ENCODE peak calls at places on chromosomes 3 and 15, in four cellular contexts. Y is heart left ventricle, H is endothelial cell of umbilical vein, G is adrenal gland. T is an unnamed sample. For H3K4me1, the result is how much of the 10 kb centered on the place peaks cover.

GRCh38 chr3:6721496-6721895 is 139.4 kb upstream of the GRM7 start:
- DNase-seq in Y (no peak), H (no peak), G (no peak), T (no peak)

GRCh38 chr15:66842710-66843441 is 140.8 kb downstream of the SMAD6 start:
- DNase-seq in Y (peak), H (peak), G (peak), T (peak)

GRCh38 chr3:43953814-43954241 is 263.1 kb downstream of the ABHD5 start:
- DNase-seq in Y (no peak), H (no peak), G (peak), T (no peak)

GRCh38 chr3:27802425-27802824 is 80.3 kb upstream of the EOMES start:
- DNase-seq in Y (no peak), H (no peak), G (no peak), T (no peak)

GRCh38 chr3:144744473-144744872 is 772.9 kb downstream of the DIPK2A start:
- DNase-seq in Y (no peak), H (no peak), G (no peak), T (no peak)

GRCh38 chr15:83379574-83379973 is 67.6 kb upstream of the SH3GL3 start:
- DNase-seq in Y (no peak), H (no peak), G (no peak), T (no peak)

GRCh38 chr15:67865331-67865730 is 25.5 kb upstream of the RNU6-1 start:
- DNase-seq in Y (no peak), H (no peak), G (no peak), T (no peak)

GRCh38 chr3:147582642-147583041 is 173.5 kb downstream of the ZIC1 start:
- DNase-seq in Y (no peak), H (no peak), G (no peak), T (no peak)

GRCh38 chr3:135982922-135983581 is 17.5 kb downstream of the PPP2R3A start:
- DNase-seq in Y (no peak), H (no peak), G (no peak), T (no peak)

GRCh38 chr3:190695994-190696393 is 166.5 kb downstream of the GMNC start:
- DNase-seq in Y (no peak), H (no peak), G (no peak), T (no peak)

GRCh38 chr3:98521897-98522537 is 685 bp downstream of the CLDND1 start:
- DNase-seq in Y (no peak), H (peak), G (peak), T (peak)
- H3K4me1 ChIP-seq in Y (under half), H (under half), G (under half), T (under half)

GRCh38 chr15:98692213-98692612 is 43.9 kb downstream of the IGF1R start:
- DNase-seq in Y (no peak), H (no peak), G (no peak), T (no peak)
- H3K4me1 ChIP-seq in Y (half or more), H (under half), G (half or more), T (half or more)

GRCh38 chr15:96066852-96067490 is 263.5 kb upstream of the NR2F2 start:
- DNase-seq in Y (no peak), H (no peak), G (no peak), T (no peak)

GRCh38 chr15:96070636-96071035 is 259.9 kb upstream of the NR2F2 start:
- DNase-seq in Y (no peak), H (no peak), G (no peak), T (no peak)

GRCh38 chr15:96066126-96066525 is 264.4 kb upstream of the NR2F2 start:
- DNase-seq in Y (no peak), H (no peak), G (no peak), T (no peak)

GRCh38 chr15:96068897-96069296 is 261.6 kb upstream of the NR2F2 start:
- DNase-seq in Y (no peak), H (no peak), G (no peak), T (no peak)

DNA sequence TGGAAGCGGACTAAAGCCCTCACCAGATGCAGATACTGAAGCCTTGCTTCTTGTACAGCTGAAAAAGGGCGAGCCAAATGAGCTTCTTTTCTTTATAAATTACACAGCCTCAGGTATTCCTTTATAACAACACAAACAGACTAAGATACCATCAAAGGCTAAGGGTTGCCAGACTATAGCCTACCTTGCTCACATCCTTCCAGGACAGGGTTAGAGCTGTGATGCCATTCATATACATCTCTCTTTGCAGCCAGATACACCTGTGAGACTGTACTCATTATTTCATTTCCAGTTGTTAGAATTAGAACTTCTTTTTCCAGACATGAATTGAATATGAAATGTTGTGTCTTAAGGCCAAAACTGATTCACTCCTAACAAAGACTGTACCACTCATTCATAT is 262.8 kb upstream of the NR2F2 start:
- DNase-seq in Y (no peak), H (no peak), G (no peak), T (no peak)
- H3K4me1 ChIP-seq in Y (under half), H (under half), G (under half), T (under half)

GRCh38 chr3:23916886-23917815 is at the start of the genes NKIRAS1 and RPL15:
- DNase-seq in Y (peak), H (peak), G (peak), T (peak)
- H3K4me1 ChIP-seq in Y (under half), H (under half), G (half or more), T (half or more)